ENCODE peak calls at places on chromosome 4, in four cellular contexts. W is H1, Q is A549, F is K562. G is an unnamed sample.

GRCh38 chr4:101977096-101977495 is 186.6 kb downstream of the BANK1 start:
- DNase-seq in W (no peak), Q (peak; percentile 93), F (no peak), G (no peak)

GRCh38 chr4:6695660-6696581 is 2.2 kb downstream of the S100P start:
- DNase-seq in W (no peak), Q (peak; percentile 90), F (no peak), G (peak; percentile 96)

GRCh38 chr4:2797545-2798305 is 4.8 kb downstream of the SH3BP2 start:
- DNase-seq in W (no peak), Q (no peak), F (no peak), G (no peak)

GRCh38 chr4:110171981-110172380 is 26.4 kb downstream of the ELOVL6 start:
- DNase-seq in W (no peak), Q (no peak), F (no peak), G (no peak)

GRCh38 chr4:42152507-42153504 is at the start of gene BEND4:
- DNase-seq in W (peak; percentile 55), Q (peak; percentile 6), F (no peak), G (no peak)

GRCh38 chr4:2791518-2792395 is 1.1 kb upstream of the SH3BP2 start:
- DNase-seq in W (no peak), Q (no peak), F (no peak), G (no peak)

GRCh38 chr4:189615217-189615663 is 325.4 kb upstream of the FRG1 start:
- DNase-seq in W (no peak), Q (no peak), F (no peak), G (no peak)

GRCh38 chr4:80540785-80541469 is 205.4 kb downstream of the CFAP299 start:
- DNase-seq in W (no peak), Q (no peak), F (no peak), G (no peak)

GRCh38 chr4:142264961-142265360 is 581.1 kb downstream of the INPP4B start:
- DNase-seq in W (no peak), Q (peak; percentile 2), F (no peak), G (no peak)
- TF ChIP-seq RNF2 in W (no peak), Q (no peak), F (no peak), G (no peak)

DNA sequence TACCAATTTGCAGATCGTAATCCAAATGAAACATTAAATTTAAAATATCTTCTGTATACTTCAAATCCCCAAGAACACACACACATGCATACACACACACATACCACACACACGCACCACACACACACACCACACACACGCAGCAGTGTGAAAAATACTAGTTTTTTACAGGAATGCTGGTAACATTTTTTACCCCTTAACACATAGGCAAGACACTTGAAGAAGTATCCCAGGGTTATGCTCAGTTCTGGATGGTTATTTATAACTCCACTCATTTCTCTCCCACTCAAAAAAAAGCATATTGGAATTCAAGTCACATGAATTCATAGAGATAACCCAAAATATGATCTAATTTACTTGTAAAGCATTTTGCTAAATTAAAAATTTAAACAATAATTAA is 325.5 kb upstream of the SLC7A11 start:
- DNase-seq in W (no peak), Q (no peak), F (no peak), G (no peak)
- TF ChIP-seq RNF2 in W (no peak), Q (no peak), F (no peak), G (no peak)

GRCh38 chr4:1614502-1614853 is 69.6 kb downstream of the FAM53A start:
- DNase-seq in W (no peak), Q (no peak), F (no peak), G (no peak)

GRCh38 chr4:1613099-1613495 is 71.0 kb downstream of the FAM53A start:
- DNase-seq in W (no peak), Q (no peak), F (no peak), G (no peak)

GRCh38 chr4:1612278-1613098 is 71.6 kb downstream of the FAM53A start:
- DNase-seq in W (no peak), Q (no peak), F (no peak), G (no peak)

GRCh38 chr4:1614854-1615595 is 69.1 kb downstream of the FAM53A start:
- DNase-seq in W (no peak), Q (no peak), F (no peak), G (no peak)

DNA sequence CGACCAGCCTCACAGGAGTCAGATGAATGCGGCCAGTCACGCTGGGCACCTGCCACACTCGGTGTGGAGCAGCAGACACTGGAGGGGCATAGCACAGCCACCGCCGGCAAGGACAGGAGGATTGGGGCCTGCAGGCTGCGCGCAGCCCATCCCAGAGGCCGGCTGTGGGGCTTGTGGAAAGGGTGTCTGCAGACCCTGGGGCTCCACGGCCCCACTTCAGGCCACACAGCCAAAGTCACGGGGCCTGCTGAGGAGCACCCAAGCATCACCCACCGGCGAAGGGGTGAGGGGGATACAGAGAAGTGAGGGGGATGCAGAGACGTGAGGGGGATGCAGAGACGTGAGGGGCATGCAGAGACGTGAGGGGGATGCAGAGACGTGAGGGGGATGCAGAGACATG is 70.1 kb downstream of the FAM53A start:
- DNase-seq in W (no peak), Q (no peak), F (no peak), G (no peak)
- TF ChIP-seq RNF2 in W (no peak), Q (no peak), F (no peak), G (no peak)

GRCh38 chr4:162131256-162131655 is 32.5 kb downstream of the FSTL5 start:
- DNase-seq in W (no peak), Q (peak; percentile 8), F (no peak), G (no peak)

DNA sequence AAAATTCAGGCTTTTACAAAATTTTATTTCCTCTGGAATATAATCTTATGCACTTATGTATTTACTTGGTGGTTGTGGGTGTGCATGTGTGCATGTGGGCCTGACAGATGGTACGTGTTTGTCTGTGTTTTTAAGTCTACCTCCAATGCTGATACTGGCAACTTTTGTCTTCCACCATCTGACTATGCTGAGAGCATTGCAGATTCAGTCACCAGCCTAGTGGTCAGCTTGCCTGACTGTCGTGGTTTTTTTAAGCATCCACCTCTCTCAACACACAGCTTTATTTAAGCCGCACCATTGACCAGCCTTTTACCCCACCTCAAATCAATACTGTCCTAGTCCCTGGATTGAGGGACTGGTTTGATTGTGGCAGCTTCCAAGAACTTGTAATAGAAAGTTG is 37.0 kb downstream of the FSTL5 start:
- DNase-seq in W (no peak), Q (no peak), F (no peak), G (no peak)
- TF ChIP-seq RNF2 in W (no peak), Q (no peak), F (no peak), G (no peak)

DNA sequence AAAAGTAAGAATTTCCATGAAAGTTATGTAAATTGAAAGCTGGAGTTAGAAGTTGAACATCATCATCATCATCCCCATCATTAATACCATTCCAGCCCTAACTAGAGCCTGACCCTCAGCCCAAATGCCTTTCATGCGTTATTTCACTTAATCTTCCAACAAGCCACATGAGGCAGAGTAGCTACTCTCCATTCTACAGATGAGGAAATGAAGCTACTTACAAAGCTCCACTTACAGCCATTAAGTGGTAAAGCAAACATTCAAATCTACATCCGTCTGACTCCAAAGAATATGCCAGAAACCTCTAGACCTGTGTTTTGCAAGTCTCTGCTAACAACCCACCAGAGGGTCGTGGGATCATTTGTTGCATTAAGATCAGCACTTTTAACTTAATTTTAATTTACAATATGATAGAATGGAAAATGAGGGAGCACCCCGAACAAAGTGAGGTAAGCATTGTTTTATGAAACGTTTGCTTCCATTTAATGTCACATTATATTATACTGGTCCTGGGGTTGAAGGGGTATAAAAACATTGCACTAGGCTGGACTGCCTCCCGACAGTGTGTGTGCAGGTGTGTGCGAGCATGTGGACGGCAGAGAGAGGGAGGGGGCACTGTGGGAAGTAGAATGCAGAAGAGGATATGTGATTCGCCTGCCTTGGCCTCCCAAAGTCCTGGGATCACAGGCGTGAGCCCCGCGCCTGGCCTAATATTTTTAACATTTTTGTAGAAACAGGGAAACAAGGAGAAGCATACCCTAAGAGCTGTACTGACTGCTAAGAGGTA is 36.2 kb downstream of the IRF2 start:
- DNase-seq in W (no peak), Q (no peak), F (no peak), G (no peak)
- TF ChIP-seq RNF2 in W (no peak), Q (no peak), F (no peak), G (no peak)

DNA sequence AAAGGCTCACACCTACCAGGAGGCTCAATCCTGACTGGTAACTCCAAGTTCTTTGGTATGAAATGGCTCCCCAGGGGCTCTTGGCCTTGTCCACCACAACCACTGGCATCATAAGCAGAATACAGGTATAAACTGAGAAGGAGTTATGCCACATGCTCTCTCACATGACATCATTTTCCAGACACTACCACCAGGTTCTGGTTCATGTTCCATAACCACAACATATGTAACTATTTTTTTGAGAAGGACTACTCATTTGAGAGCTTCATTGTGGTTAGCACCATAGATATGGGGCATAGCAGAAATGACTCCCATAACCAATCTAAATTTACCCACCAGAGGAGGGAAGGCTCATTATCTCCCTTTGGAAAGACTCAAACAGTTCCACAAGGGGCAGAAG is 19.6 kb downstream of the PRDM5 start:
- DNase-seq in W (no peak), Q (no peak), F (no peak), G (no peak)
- TF ChIP-seq RNF2 in W (no peak), Q (no peak), F (no peak), G (no peak)